ENCODE peak calls at places on chromosomes 2 and 18, in eight cellular contexts. L, G, N, H, D, T, X and A are unnamed samples.
A peak's percentile ranks its signal among the peaks of the same experiment; 100 is the strongest.

GRCh38 chr2:108260773-108261172 is 21.0 kb downstream of the SULT1C3 start:
- DNase-seq in L (no peak), G (no peak), N (no peak), H (no peak), D (no peak), T (no peak), X (no peak), A (no peak)

GRCh38 chr2:186853871-186854435 is 5.0 kb upstream of the ZSWIM2 start:
- DNase-seq in L (no peak), G (peak; percentile 60), N (no peak), H (no peak), D (no peak), T (no peak), X (peak; percentile 58), A (peak; percentile 25)

GRCh38 chr2:63581266-63581961 is 6.9 kb downstream of the WDPCP start:
- DNase-seq in L (no peak), G (peak; percentile 73), N (no peak), H (peak; percentile 36), D (no peak), T (no peak), X (peak; percentile 70), A (peak; percentile 22)

GRCh38 chr18:37584952-37585695 is 19.5 kb upstream of the CELF4 start:
- DNase-seq in L (no peak), G (no peak), N (peak; percentile 76), H (no peak), D (no peak), T (no peak), X (no peak), A (no peak)

GRCh38 chr2:28155627-28156026 is 237.0 kb upstream of the FOSL2 start:
- DNase-seq in L (no peak), G (no peak), N (no peak), H (no peak), D (no peak), T (peak; percentile 42), X (no peak), A (no peak)

GRCh38 chr18:4096501-4096900 is 358.6 kb downstream of the DLGAP1 start:
- DNase-seq in L (no peak), G (peak; percentile 82), N (no peak), H (no peak), D (no peak), T (no peak), X (peak; percentile 1), A (peak; percentile 41)

GRCh38 chr2:186862869-186863709 is 14.1 kb upstream of the ZSWIM2 start:
- DNase-seq in L (no peak), G (peak; percentile 24), N (no peak), H (no peak), D (no peak), T (peak; percentile 62), X (peak; percentile 36), A (peak; percentile 41)

GRCh38 chr2:120675460-120676130 is 60.1 kb upstream of the GLI2 start:
- DNase-seq in L (no peak), G (no peak), N (peak; percentile 77), H (no peak), D (peak; percentile 67), T (peak; percentile 64), X (peak; percentile 53), A (peak; percentile 40)

GRCh38 chr2:54709341-54709809 is 14.1 kb upstream of the EML6 start:
- DNase-seq in L (no peak), G (no peak), N (peak; percentile 61), H (no peak), D (no peak), T (no peak), X (no peak), A (no peak)

GRCh38 chr2:121825003-121825950 is 69.8 kb downstream of the TSN start:
- DNase-seq in L (no peak), G (no peak), N (peak; percentile 41), H (no peak), D (no peak), T (no peak), X (no peak), A (no peak)

GRCh38 chr18:25724997-25725396 is 365.4 kb downstream of the SS18 start:
- DNase-seq in L (no peak), G (peak; percentile 41), N (no peak), H (no peak), D (no peak), T (no peak), X (no peak), A (no peak)

GRCh38 chr18:25724121-25724520 is 366.3 kb downstream of the SS18 start:
- DNase-seq in L (no peak), G (no peak), N (no peak), H (no peak), D (no peak), T (no peak), X (no peak), A (no peak)

GRCh38 chr18:25727281-25727680 is 363.1 kb downstream of the SS18 start:
- DNase-seq in L (no peak), G (peak; percentile 26), N (no peak), H (no peak), D (no peak), T (no peak), X (no peak), A (no peak)

GRCh38 chr18:25725461-25725860 is 365.0 kb downstream of the SS18 start:
- DNase-seq in L (no peak), G (no peak), N (no peak), H (no peak), D (no peak), T (no peak), X (no peak), A (no peak)

DNA sequence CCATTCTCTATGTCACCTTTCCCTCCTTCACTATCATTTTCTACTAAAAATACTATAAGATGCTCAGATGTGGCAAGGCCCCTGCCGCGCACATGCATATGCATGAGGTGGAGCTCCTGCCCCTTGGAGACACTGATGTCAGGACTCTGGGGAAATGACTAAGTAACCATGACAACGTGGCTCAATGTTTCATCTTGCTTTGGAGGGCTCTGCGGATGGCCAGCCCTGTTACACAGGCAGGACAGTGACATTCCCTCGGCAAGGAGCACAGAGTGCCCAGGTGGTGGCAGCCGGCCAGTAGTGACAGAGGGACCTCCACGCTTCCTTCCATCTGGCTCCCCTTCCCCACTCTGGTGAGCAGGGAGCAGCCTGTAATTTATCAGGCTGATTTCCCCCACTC is 364.1 kb downstream of the SS18 start:
- DNase-seq in L (no peak), G (peak; percentile 73), N (no peak), H (no peak), D (no peak), T (no peak), X (peak; percentile 54), A (peak; percentile 69)
- TF ChIP-seq CTCF in L (no peak), G (no peak), N (no peak), H (no peak), D (no peak), T (no peak), X (peak; percentile 14), A (no peak)

GRCh38 chr2:23414876-23415275 is 29.9 kb downstream of the KLHL29 start:
- DNase-seq in L (no peak), G (no peak), N (peak; percentile 80), H (no peak), D (no peak), T (no peak), X (peak; percentile 25), A (no peak)
- TF ChIP-seq CTCF in L (peak; percentile 22), G (peak; percentile 7), N (peak; percentile 65), H (peak; percentile 4), D (peak; percentile 31), T (peak; percentile 51), X (no peak), A (peak; percentile 31)

DNA sequence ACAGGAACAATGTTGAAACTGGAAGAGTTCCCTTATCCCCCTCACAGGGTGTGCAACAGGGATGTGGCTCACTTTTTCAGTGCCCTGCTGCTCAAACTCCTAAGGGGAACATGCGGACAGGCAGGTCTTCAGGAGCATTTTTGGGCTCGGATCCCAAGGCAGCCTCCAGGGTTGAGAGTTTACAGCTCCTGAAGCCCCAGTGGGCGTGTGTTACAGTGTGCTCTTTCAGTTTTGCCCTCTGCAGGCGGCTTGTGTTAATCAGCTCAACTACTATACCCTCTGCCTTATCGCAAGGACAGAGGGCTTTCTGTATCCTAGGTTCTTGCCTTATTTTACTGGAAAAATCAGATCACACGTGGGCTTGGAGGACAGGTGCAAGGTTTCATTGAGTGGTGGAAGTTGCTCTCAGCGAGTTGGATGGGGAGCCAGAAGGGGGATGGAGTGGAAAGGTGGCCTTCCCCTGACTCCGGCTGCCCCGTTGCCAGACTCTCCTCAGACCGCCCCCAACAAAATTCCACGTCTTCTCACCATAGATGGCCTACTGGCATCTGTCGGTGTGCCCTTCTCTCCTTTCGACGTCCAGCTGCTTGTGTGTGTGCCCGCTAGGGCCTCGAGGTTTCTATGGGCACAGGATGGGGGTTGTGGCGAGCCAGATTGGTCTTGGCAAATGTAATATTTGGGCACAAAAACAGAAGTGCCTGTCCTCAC is 541.9 kb downstream of the TMX3 start:
- DNase-seq in L (no peak), G (no peak), N (peak; percentile 82), H (no peak), D (no peak), T (peak; percentile 9), X (no peak), A (no peak)
- TF ChIP-seq CTCF in L (no peak), G (no peak), N (peak; percentile 60), H (no peak), D (peak; percentile 23), T (peak; percentile 18), X (no peak), A (no peak)

GRCh38 chr2:50402654-50402960 is 629.3 kb downstream of the NRXN1 start:
- DNase-seq in L (no peak), G (no peak), N (no peak), H (no peak), D (no peak), T (no peak), X (no peak), A (no peak)
- TF ChIP-seq CTCF in L (peak; percentile 13), G (no peak), N (no peak), H (no peak), D (no peak), T (no peak), X (no peak), A (no peak)

GRCh38 chr2:119010336-119010735 is 68.3 kb downstream of the MARCO start:
- DNase-seq in L (no peak), G (no peak), N (peak; percentile 8), H (no peak), D (no peak), T (no peak), X (no peak), A (no peak)

GRCh38 chr2:119009110-119009509 is 67.1 kb downstream of the MARCO start:
- DNase-seq in L (no peak), G (no peak), N (peak; percentile 11), H (no peak), D (no peak), T (no peak), X (no peak), A (no peak)

GRCh38 chr2:119006441-119006840 is 64.4 kb downstream of the MARCO start:
- DNase-seq in L (peak; percentile 80), G (no peak), N (no peak), H (no peak), D (no peak), T (no peak), X (no peak), A (no peak)

GRCh38 chr2:119005565-119005964 is 63.6 kb downstream of the MARCO start:
- DNase-seq in L (peak; percentile 56), G (no peak), N (no peak), H (no peak), D (no peak), T (no peak), X (no peak), A (no peak)

GRCh38 chr2:119008108-119008507 is 66.1 kb downstream of the MARCO start:
- DNase-seq in L (no peak), G (no peak), N (no peak), H (no peak), D (no peak), T (no peak), X (no peak), A (no peak)
- TF ChIP-seq CTCF in L (no peak), G (no peak), N (peak; percentile 44), H (no peak), D (no peak), T (peak; percentile 20), X (no peak), A (no peak)